ENCODE peak calls at places on chromosome 18, in five cellular contexts. One of them, this sample, is unnamed.

GRCh38 chr18:741931-742512 is 29.6 kb upstream of the ENOSF1 start:
- DNase-seq in retinal pigment epithelial cell: peak
- DNase-seq in spleen: no peak
- DNase-seq in AG04450: peak
- DNase-seq in cardiac muscle cell: peak
- DNase-seq in this sample: peak

GRCh38 chr18:3794537-3795348 is 344.8 kb downstream of the TGIF1 start:
- DNase-seq in cardiac muscle cell: no peak
- DNase-seq in retinal pigment epithelial cell: no peak
- DNase-seq in spleen: no peak
- DNase-seq in AG04450: peak
- DNase-seq in this sample: no peak

GRCh38 chr18:67514901-67515540 is 1.5 kb downstream of the DSEL start:
- DNase-seq in retinal pigment epithelial cell: no peak
- DNase-seq in spleen: no peak
- DNase-seq in cardiac muscle cell: no peak
- DNase-seq in AG04450: no peak
- DNase-seq in this sample: no peak

GRCh38 chr18:47184419-47185050 is 8.4 kb upstream of the IER3IP1 start:
- DNase-seq in cardiac muscle cell: no peak
- DNase-seq in AG04450: no peak
- DNase-seq in retinal pigment epithelial cell: no peak
- DNase-seq in spleen: no peak
- DNase-seq in this sample: no peak

GRCh38 chr18:45026162-45026561 is 345.5 kb downstream of the SETBP1 start:
- DNase-seq in spleen: no peak
- DNase-seq in retinal pigment epithelial cell: no peak
- DNase-seq in AG04450: no peak
- DNase-seq in cardiac muscle cell: peak
- DNase-seq in this sample: no peak

GRCh38 chr18:66749030-66749429 is 145.1 kb upstream of the CDH19 start:
- DNase-seq in retinal pigment epithelial cell: no peak
- DNase-seq in cardiac muscle cell: peak
- DNase-seq in spleen: no peak
- DNase-seq in AG04450: no peak
- DNase-seq in this sample: no peak

GRCh38 chr18:36402765-36403396 is 105.4 kb downstream of the FHOD3 start:
- DNase-seq in retinal pigment epithelial cell: no peak
- DNase-seq in cardiac muscle cell: no peak
- DNase-seq in AG04450: peak
- DNase-seq in spleen: no peak
- DNase-seq in this sample: no peak

GRCh38 chr18:31445908-31446307 is 1.6 kb upstream of the DSG3 start:
- DNase-seq in AG04450: no peak
- DNase-seq in cardiac muscle cell: no peak
- DNase-seq in spleen: no peak
- DNase-seq in retinal pigment epithelial cell: no peak
- DNase-seq in this sample: no peak

GRCh38 chr18:55458456-55459238 is 129.3 kb downstream of the TCF4 start:
- DNase-seq in retinal pigment epithelial cell: no peak
- DNase-seq in cardiac muscle cell: no peak
- DNase-seq in spleen: no peak
- DNase-seq in AG04450: no peak
- DNase-seq in this sample: no peak

GRCh38 chr18:55053976-55054375 is 94.7 kb upstream of the CCDC68 start:
- DNase-seq in spleen: no peak
- DNase-seq in retinal pigment epithelial cell: no peak
- DNase-seq in AG04450: no peak
- DNase-seq in cardiac muscle cell: no peak
- DNase-seq in this sample: no peak

GRCh38 chr18:41075212-41075611 is 879.8 kb upstream of the PIK3C3 start:
- DNase-seq in retinal pigment epithelial cell: peak
- DNase-seq in spleen: no peak
- DNase-seq in AG04450: peak
- DNase-seq in cardiac muscle cell: no peak
- DNase-seq in this sample: no peak

GRCh38 chr18:31497711-31498449 is at the start of gene DSG2:
- DNase-seq in cardiac muscle cell: peak
- DNase-seq in spleen: peak
- DNase-seq in AG04450: no peak
- DNase-seq in retinal pigment epithelial cell: no peak
- DNase-seq in this sample: no peak

GRCh38 chr18:73979742-73980141 is 167.9 kb downstream of the FBXO15 start:
- DNase-seq in retinal pigment epithelial cell: no peak
- DNase-seq in cardiac muscle cell: no peak
- DNase-seq in spleen: no peak
- DNase-seq in AG04450: peak
- DNase-seq in this sample: no peak

GRCh38 chr18:23238152-23238531 is 102.9 kb downstream of the CABLES1 start:
- DNase-seq in retinal pigment epithelial cell: peak
- DNase-seq in cardiac muscle cell: no peak
- DNase-seq in spleen: no peak
- DNase-seq in AG04450: no peak
- DNase-seq in this sample: peak

GRCh38 chr18:8720141-8720540 is 14.8 kb downstream of the MTCL1 start:
- DNase-seq in spleen: no peak
- DNase-seq in AG04450: no peak
- DNase-seq in cardiac muscle cell: no peak
- DNase-seq in retinal pigment epithelial cell: no peak
- DNase-seq in this sample: no peak

GRCh38 chr18:1018211-1018651 is 113.6 kb downstream of the ADCYAP1 start:
- DNase-seq in AG04450: no peak
- DNase-seq in spleen: no peak
- DNase-seq in cardiac muscle cell: no peak
- DNase-seq in retinal pigment epithelial cell: peak
- DNase-seq in this sample: no peak

GRCh38 chr18:35127201-35127600 is 86.0 kb downstream of the MAPRE2 start:
- DNase-seq in spleen: no peak
- DNase-seq in cardiac muscle cell: no peak
- DNase-seq in retinal pigment epithelial cell: no peak
- DNase-seq in AG04450: no peak
- DNase-seq in this sample: no peak

GRCh38 chr18:7452331-7452730 is 114.8 kb upstream of the PTPRM start:
- DNase-seq in spleen: no peak
- DNase-seq in retinal pigment epithelial cell: no peak
- DNase-seq in AG04450: no peak
- DNase-seq in cardiac muscle cell: peak
- DNase-seq in this sample: no peak

GRCh38 chr18:13566941-13567762 is 159.2 kb downstream of the FAM210A start:
- DNase-seq in AG04450: no peak
- DNase-seq in retinal pigment epithelial cell: no peak
- DNase-seq in spleen: peak
- DNase-seq in cardiac muscle cell: peak
- DNase-seq in this sample: no peak

GRCh38 chr18:13570856-13571495 is 155.4 kb downstream of the FAM210A start:
- DNase-seq in spleen: no peak
- DNase-seq in retinal pigment epithelial cell: no peak
- DNase-seq in AG04450: no peak
- DNase-seq in cardiac muscle cell: no peak
- DNase-seq in this sample: no peak

GRCh38 chr18:13570216-13570615 is 156.1 kb downstream of the FAM210A start:
- DNase-seq in cardiac muscle cell: no peak
- DNase-seq in spleen: no peak
- DNase-seq in AG04450: no peak
- DNase-seq in retinal pigment epithelial cell: no peak
- DNase-seq in this sample: no peak

GRCh38 chr18:13572148-13572547 is 154.2 kb downstream of the FAM210A start:
- DNase-seq in AG04450: no peak
- DNase-seq in spleen: no peak
- DNase-seq in retinal pigment epithelial cell: no peak
- DNase-seq in cardiac muscle cell: no peak
- DNase-seq in this sample: no peak

GRCh38 chr18:13568443-13569392 is 157.6 kb downstream of the FAM210A start:
- DNase-seq in spleen: no peak
- DNase-seq in retinal pigment epithelial cell: no peak
- DNase-seq in cardiac muscle cell: no peak
- DNase-seq in AG04450: no peak
- DNase-seq in this sample: no peak
- H3K4me3 ChIP-seq in spleen: no peak
- H3K4me3 ChIP-seq in retinal pigment epithelial cell: no peak
- H3K4me3 ChIP-seq in cardiac muscle cell: no peak
- H3K4me3 ChIP-seq in AG04450: no peak
- H3K4me3 ChIP-seq in this sample: no peak

DNA sequence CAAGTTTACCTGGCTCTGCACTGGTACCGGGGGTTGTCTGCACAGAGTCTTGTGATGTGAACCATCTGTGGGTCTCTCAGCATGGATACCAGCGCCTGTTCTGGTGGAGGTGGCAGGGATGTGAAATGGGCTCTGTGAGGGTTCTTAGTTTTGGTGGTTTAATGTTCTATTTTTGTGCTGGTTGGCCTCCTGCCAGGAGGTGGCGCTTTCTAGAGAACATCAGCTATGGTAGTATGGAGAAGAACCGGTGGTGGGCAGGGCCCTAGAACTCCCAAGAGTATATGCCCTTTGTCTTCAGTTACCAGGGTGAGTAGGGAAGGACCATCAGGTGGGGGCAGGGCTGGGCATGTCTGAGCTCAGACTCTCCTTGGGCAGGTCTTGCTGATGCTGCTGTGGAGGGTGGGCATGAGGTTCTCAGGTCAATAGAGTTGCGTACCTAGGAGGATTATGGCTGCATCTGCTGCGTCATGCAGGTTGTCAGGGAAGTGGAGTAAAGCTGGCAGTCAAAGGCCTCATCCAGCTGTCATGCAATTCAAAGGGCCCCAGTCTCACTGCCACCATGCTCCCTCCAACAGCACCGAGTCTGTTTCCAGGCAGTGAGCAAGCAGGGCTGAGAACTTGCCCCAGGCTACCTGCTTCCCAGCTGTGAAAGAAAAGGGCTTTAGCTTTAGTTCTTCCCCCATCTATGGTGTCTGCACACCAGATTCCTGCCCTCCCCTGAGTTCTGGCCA is 278.0 kb downstream of the METTL4 start:
- DNase-seq in AG04450: no peak
- DNase-seq in cardiac muscle cell: no peak
- DNase-seq in retinal pigment epithelial cell: no peak
- DNase-seq in spleen: no peak
- DNase-seq in this sample: no peak
- TF ChIP-seq CTCF in AG04450: no peak
- TF ChIP-seq CTCF in cardiac muscle cell: no peak
- TF ChIP-seq CTCF in retinal pigment epithelial cell: no peak
- TF ChIP-seq CTCF in spleen: no peak
- TF ChIP-seq CTCF in this sample: no peak

DNA sequence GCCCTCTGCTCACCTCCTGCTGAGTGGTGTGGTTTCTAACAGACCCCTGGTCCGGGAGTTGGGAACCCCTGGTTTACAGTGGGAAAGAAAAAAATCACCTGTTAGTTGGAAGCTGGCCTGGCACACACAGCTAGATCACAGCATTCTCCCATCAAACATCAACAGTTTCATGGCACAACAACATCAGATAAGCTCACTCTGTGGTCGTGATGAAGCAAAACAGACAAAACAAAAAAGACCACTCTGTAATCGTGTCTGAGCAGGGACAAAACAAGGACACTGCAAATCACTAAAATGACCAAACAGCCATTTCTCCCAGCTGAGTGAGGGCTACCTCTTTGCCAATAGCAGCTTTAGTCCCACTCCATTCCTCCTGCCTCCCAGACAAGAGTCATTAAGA is 9.0 kb upstream of the IMPACT start:
- DNase-seq in retinal pigment epithelial cell: no peak
- DNase-seq in AG04450: no peak
- DNase-seq in spleen: no peak
- DNase-seq in cardiac muscle cell: no peak
- DNase-seq in this sample: no peak
- H3K4me3 ChIP-seq in retinal pigment epithelial cell: no peak
- H3K4me3 ChIP-seq in AG04450: no peak
- H3K4me3 ChIP-seq in spleen: no peak
- H3K4me3 ChIP-seq in cardiac muscle cell: no peak
- H3K4me3 ChIP-seq in this sample: no peak

GRCh38 chr18:57052173-57052572 is 94.7 kb upstream of the BOD1L2 start:
- DNase-seq in AG04450: no peak
- DNase-seq in spleen: no peak
- DNase-seq in cardiac muscle cell: no peak
- DNase-seq in retinal pigment epithelial cell: no peak
- DNase-seq in this sample: no peak
- TF ChIP-seq CTCF in AG04450: no peak
- TF ChIP-seq CTCF in spleen: no peak
- TF ChIP-seq CTCF in cardiac muscle cell: no peak
- TF ChIP-seq CTCF in retinal pigment epithelial cell: no peak
- TF ChIP-seq CTCF in this sample: peak

GRCh38 chr18:10842821-10843220 is 306.5 kb downstream of the PIEZO2 start:
- DNase-seq in cardiac muscle cell: no peak
- DNase-seq in AG04450: no peak
- DNase-seq in spleen: no peak
- DNase-seq in retinal pigment epithelial cell: peak
- DNase-seq in this sample: no peak
- H3K4me3 ChIP-seq in cardiac muscle cell: no peak
- H3K4me3 ChIP-seq in AG04450: no peak
- H3K4me3 ChIP-seq in spleen: no peak
- H3K4me3 ChIP-seq in retinal pigment epithelial cell: no peak
- H3K4me3 ChIP-seq in this sample: no peak

DNA sequence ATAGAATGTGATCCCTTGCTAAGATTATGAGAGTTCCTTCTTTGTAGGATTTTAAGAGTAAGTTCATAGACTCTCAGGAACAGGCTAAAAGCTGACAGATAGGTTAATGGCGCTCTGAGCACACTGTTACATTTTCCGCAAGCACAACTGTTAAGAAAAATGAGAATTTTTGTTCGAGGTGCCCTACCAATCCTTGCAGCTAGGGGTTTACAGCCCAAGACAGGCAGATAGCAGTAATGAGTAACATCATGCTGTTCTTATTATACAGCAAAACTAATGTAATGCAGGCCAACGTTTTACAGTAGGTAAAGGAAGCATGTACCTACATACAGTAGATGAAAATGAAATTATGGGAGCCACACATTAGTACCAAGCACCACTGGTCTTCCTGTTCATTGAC is 11.2 kb upstream of the BOD1L2 start:
- DNase-seq in spleen: no peak
- DNase-seq in AG04450: no peak
- DNase-seq in cardiac muscle cell: no peak
- DNase-seq in retinal pigment epithelial cell: no peak
- DNase-seq in this sample: no peak
- TF ChIP-seq CTCF in spleen: no peak
- TF ChIP-seq CTCF in AG04450: peak
- TF ChIP-seq CTCF in cardiac muscle cell: no peak
- TF ChIP-seq CTCF in retinal pigment epithelial cell: peak
- TF ChIP-seq CTCF in this sample: peak

GRCh38 chr18:63368611-63369010 is 1.6 kb upstream of the KDSR start:
- DNase-seq in AG04450: no peak
- DNase-seq in retinal pigment epithelial cell: no peak
- DNase-seq in cardiac muscle cell: no peak
- DNase-seq in spleen: no peak
- DNase-seq in this sample: no peak
- H3K4me3 ChIP-seq in AG04450: no peak
- H3K4me3 ChIP-seq in retinal pigment epithelial cell: no peak
- H3K4me3 ChIP-seq in cardiac muscle cell: no peak
- H3K4me3 ChIP-seq in spleen: no peak
- H3K4me3 ChIP-seq in this sample: no peak

This sample was measured in epithelial cell of proximal tubule.